ENCODE peak calls at places on chromosomes 11 and 22, in eight cellular contexts. C is DMS153, D is iris pigment epithelial cell, R is NCI-H2029, E is left cardiac atrium, M is mucosa of descending colon, J is T-helper 2 cell, W is germinal center. T is an unnamed sample.

GRCh38 chr22:46052801-46053562 is 76.0 kb upstream of the WNT7B start:
- DNase-seq in J (peak; percentile 51), D (peak; percentile 46), R (no peak), M (peak; percentile 80), W (no peak), C (peak; percentile 81), E (peak; percentile 58), T (peak; percentile 28)

GRCh38 chr11:2377511-2378443 is 667 bp downstream of the CD81 start:
- DNase-seq in R (no peak), M (peak; percentile 74), W (peak; percentile 64), J (peak; percentile 69), E (peak; percentile 81), C (no peak), D (peak; percentile 56), T (peak; percentile 64)

GRCh38 chr11:108545909-108546501 is 47.6 kb downstream of the EXPH5 start:
- DNase-seq in R (no peak), C (no peak), E (no peak), W (no peak), M (no peak), D (no peak), J (no peak), T (no peak)

GRCh38 chr11:43649921-43650320 is 30.6 kb upstream of the HSD17B12 start:
- DNase-seq in D (no peak), C (no peak), R (no peak), M (no peak), E (no peak), W (no peak), J (no peak), T (no peak)

GRCh38 chr11:20112291-20113146 is 47.8 kb downstream of the DBX1 start:
- DNase-seq in W (no peak), R (peak; percentile 27), M (peak; percentile 71), J (no peak), D (peak; percentile 99), E (peak; percentile 86), C (no peak), T (peak; percentile 88)

GRCh38 chr22:45740236-45740635 is 68.6 kb downstream of the ATXN10 start:
- DNase-seq in C (no peak), J (no peak), E (no peak), M (no peak), R (no peak), D (peak; percentile 77), W (no peak), T (no peak)

GRCh38 chr22:24412274-24412673 is 15.1 kb upstream of the ADORA2A start:
- DNase-seq in W (no peak), J (no peak), R (no peak), C (no peak), M (peak; percentile 12), D (no peak), E (no peak), T (no peak)

GRCh38 chr22:36234919-36235318 is 4.4 kb downstream of the APOL2 start:
- DNase-seq in W (no peak), E (peak; percentile 34), M (no peak), D (no peak), R (peak; percentile 37), C (no peak), J (no peak), T (no peak)

GRCh38 chr22:43479311-43479710 is 67.5 kb downstream of the MPPED1 start:
- DNase-seq in J (no peak), E (no peak), R (no peak), C (no peak), W (no peak), D (no peak), M (no peak), T (no peak)

GRCh38 chr11:44993971-44994705 is 43.5 kb upstream of the TP53I11 start:
- DNase-seq in C (no peak), J (no peak), D (no peak), M (no peak), E (no peak), R (no peak), W (no peak), T (no peak)

GRCh38 chr11:76209956-76210885 is 3.9 kb upstream of the WNT11 start:
- DNase-seq in J (peak; percentile 46), D (peak; percentile 81), R (peak; percentile 23), M (peak; percentile 82), W (no peak), C (peak; percentile 50), E (peak; percentile 79), T (peak; percentile 76)

GRCh38 chr11:39668640-39669039 is 1790.8 kb downstream of the LRRC4C start:
- DNase-seq in R (no peak), W (no peak), J (peak; percentile 62), D (peak; percentile 7), E (no peak), M (no peak), C (no peak), T (no peak)

GRCh38 chr22:27224485-27225364 is 567.3 kb downstream of the MIAT start:
- DNase-seq in C (no peak), J (no peak), D (peak; percentile 69), R (no peak), W (no peak), M (no peak), E (peak; percentile 57), T (no peak)

GRCh38 chr11:15905334-15905733 is 451.0 kb downstream of the SOX6 start:
- DNase-seq in W (no peak), M (no peak), D (no peak), J (no peak), R (no peak), C (no peak), E (no peak), T (no peak)

GRCh38 chr11:129319201-129319600 is 56.4 kb upstream of the BARX2 start:
- DNase-seq in R (no peak), D (no peak), C (peak; percentile 46), J (no peak), M (no peak), E (no peak), W (no peak), T (no peak)

GRCh38 chr11:103842191-103842590 is 194.2 kb upstream of the DDI1 start:
- DNase-seq in R (no peak), M (no peak), J (no peak), C (no peak), E (peak; percentile 64), D (no peak), W (no peak), T (no peak)

GRCh38 chr11:36296925-36297604 is 977 bp downstream of the PRR5L start:
- DNase-seq in W (no peak), C (no peak), M (peak; percentile 56), D (peak; percentile 98), J (no peak), R (no peak), E (no peak), T (no peak)

GRCh38 chr11:14380947-14381555 is 22.1 kb upstream of the RRAS2 start:
- DNase-seq in M (peak; percentile 81), R (peak; percentile 32), D (peak; percentile 49), J (peak; percentile 75), E (peak; percentile 80), C (no peak), W (peak; percentile 77), T (peak; percentile 58)